ENCODE peak calls at places on chromosomes 4 and X, in four cellular contexts. I is foreskin fibroblast, E is heart left ventricle, U is retinal pigment epithelial cell. N is an unnamed sample.

GRCh38 chr4:87545052-87545451 is 15.9 kb upstream of the SPARCL1 start:
- DNase-seq in I (no peak), E (no peak), U (no peak), N (no peak)

GRCh38 chrX:38282044-38282443 is 45.3 kb downstream of the RPGR start:
- DNase-seq in I (peak), E (no peak), U (no peak), N (no peak)

GRCh38 chrX:26914232-26914631 is 548.9 kb downstream of the PPP4R3C start:
- DNase-seq in I (no peak), E (no peak), U (no peak), N (no peak)

GRCh38 chr4:22988526-22988925 is 295.8 kb downstream of the GBA3 start:
- DNase-seq in I (no peak), E (no peak), U (no peak), N (no peak)

GRCh38 chr4:175560628-175561027 is 251.4 kb downstream of the GPM6A start:
- DNase-seq in I (peak), E (no peak), U (peak), N (no peak)

GRCh38 chrX:129522184-129523059 is 868 bp downstream of the SMARCA1 start:
- DNase-seq in I (peak), E (peak), U (no peak), N (no peak)

GRCh38 chrX:39576081-39576701 is 521.6 kb downstream of the BCOR start:
- DNase-seq in I (no peak), E (no peak), U (no peak), N (no peak)

GRCh38 chr4:151316645-151317044 is 8.8 kb downstream of the SH3D19 start:
- DNase-seq in I (no peak), E (no peak), U (no peak), N (no peak)

GRCh38 chr4:99587803-99588202 is 13.2 kb downstream of the MTTP start:
- DNase-seq in I (no peak), E (no peak), U (no peak), N (no peak)

GRCh38 chr4:150722908-150723362 is 141.0 kb downstream of the MAB21L2 start:
- DNase-seq in I (peak), E (peak), U (peak), N (no peak)

GRCh38 chrX:40105791-40106676 is 8.3 kb upstream of the BCOR start:
- DNase-seq in I (peak), E (peak), U (no peak), N (no peak)

GRCh38 chr4:4605849-4606248 is 64.0 kb upstream of the STX18 start:
- DNase-seq in I (no peak), E (no peak), U (no peak), N (no peak)

GRCh38 chrX:139803224-139803623 is 95.3 kb upstream of the MCF2 start:
- DNase-seq in I (no peak), E (no peak), U (no peak), N (no peak)

GRCh38 chr4:143554728-143555597 is 41.5 kb downstream of the SMARCA5 start:
- DNase-seq in I (no peak), E (no peak), U (no peak), N (no peak)

GRCh38 chrX:57952320-57952678 is 42.0 kb upstream of the ZXDA start:
- DNase-seq in I (no peak), E (no peak), U (no peak), N (no peak)

GRCh38 chr4:41644915-41645295 is 103.6 kb downstream of the PHOX2B start:
- DNase-seq in I (no peak), E (no peak), U (no peak), N (no peak)

GRCh38 chr4:76679691-76680090 is 218.3 kb downstream of the SOWAHB start:
- DNase-seq in I (no peak), E (no peak), U (no peak), N (no peak)

GRCh38 chrX:39690541-39691415 is 407.0 kb downstream of the BCOR start:
- DNase-seq in I (no peak), E (no peak), U (no peak), N (no peak)

GRCh38 chr4:142307857-142308256 is 538.2 kb downstream of the INPP4B start:
- DNase-seq in I (no peak), E (no peak), U (no peak), N (no peak)

DNA sequence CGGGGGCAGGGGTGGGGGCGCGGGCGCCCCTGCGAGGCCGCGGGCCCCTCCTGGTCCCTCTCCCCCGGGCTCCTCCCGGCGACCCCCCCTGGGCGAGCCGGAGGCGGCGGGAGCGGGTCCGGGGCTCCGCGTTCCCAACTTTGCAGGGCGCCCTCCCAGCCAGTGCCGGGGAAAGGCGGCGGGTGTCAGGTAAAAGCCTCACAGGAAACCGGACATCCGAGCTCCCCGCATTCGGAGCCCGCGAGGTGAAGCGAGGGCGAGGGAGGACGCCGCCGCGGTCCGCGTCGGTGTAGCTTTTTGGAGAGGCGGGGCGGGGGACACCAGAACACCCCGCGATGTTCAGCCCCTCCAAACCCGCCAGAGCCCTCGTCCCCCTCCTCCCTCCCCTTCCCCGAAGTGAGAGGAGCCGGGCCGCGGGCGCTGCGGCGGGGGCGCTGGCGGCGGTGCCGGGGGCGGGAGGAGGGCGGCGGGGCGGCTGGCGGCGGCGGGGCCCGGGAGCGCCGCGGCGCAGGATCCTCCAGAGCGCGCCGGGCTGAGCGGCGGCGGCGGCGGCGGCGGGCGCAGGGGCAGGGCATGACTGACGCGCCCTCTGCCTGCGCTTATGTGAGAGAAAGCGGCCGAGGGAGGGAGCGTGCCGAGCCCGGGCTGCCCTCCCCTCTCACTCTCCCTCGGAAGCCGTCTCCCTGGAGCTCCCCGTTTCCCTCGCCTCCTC is at the start of gene VEGFC:
- DNase-seq in I (peak), E (peak), U (no peak), N (no peak)
- H3K4me3 ChIP-seq in I (peak), E (peak), U (peak), N (peak)

GRCh38 chr4:6198768-6199343 is 1.5 kb downstream of the JAKMIP1 start:
- DNase-seq in I (peak), E (no peak), U (no peak), N (no peak)
- TF ChIP-seq CTCF in I (no peak), E (no peak), U (no peak), N (no peak)

DNA sequence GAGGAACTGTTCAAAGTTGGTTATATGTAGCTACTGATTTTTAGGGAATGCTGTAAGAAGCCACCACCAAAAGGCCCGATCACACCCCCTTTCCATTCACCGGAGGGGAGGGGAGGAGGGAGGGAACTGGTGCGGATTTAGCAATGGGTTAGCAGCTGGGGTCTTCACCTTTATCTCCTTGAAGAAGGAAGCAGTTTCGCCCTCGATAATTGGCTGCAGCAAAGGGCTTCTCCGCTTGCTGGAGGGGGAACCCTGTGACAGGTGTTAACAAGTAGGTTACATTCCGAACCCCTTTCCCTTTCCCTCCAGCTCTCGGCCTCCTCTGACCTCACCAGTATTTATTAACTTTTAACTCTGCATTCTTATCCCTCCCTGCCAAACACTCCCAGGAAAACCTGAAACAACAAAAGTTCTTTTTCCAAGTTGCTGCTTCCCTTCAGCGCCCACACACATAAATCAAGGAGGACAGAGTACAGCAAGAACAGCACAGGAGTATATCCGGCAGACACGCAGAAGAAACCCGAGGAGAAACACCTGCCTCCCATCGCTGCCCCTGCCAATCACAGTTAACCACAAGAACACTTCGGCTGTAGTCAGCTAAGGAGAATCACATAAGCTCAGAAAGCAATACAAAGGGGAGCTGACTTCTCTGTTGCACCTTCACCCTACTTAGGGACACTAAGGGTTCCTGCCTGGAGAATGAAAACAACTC is 39.8 kb upstream of the NAP1L5 start:
- DNase-seq in I (no peak), E (no peak), U (no peak), N (no peak)
- H3K4me3 ChIP-seq in I (no peak), E (no peak), U (peak), N (no peak)

DNA sequence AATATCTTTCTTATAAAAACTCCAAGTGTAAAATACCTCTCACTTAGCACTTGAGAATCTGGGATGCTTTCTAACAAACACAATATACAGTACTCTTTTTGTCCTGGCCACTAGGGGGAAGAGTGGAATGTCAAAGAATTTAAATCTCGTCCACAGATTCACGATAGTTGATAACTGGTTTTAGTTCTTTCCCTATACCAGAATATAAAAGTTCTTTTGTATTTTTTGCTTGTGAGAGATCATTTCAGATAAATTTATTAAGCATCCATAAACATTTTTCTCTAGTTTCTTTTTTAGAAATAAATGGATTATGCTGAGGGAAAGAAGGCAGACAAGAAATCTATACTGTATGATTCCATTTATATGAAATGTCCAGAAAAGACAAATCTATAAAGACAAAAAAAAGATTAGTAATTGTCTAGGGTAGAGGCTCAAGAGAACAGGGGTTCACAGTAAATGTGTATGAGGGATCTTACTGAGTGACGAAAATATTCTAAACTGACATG is 50.4 kb downstream of the MGARP start:
- DNase-seq in I (peak), E (no peak), U (peak), N (no peak)
- TF ChIP-seq CTCF in I (peak), E (peak), U (peak), N (peak)

GRCh38 chrX:10156199-10157031 is at the start of gene CLCN4:
- DNase-seq in I (peak), E (peak), U (no peak), N (no peak)
- H3K4me3 ChIP-seq in I (peak), E (peak), U (peak), N (no peak)

N was measured in HFF-Myc.